ENCODE peak calls at places on chromosome X, in ten cellular contexts. One of them, this sample, is unnamed.

GRCh38 chrX:143336261-143336660 is 181.0 kb downstream of the SPANXN3 start:
- DNase-seq in suprapubic skin: no peak
- DNase-seq in body of pancreas: no peak
- DNase-seq in kidney: no peak
- DNase-seq in right cardiac atrium: no peak
- DNase-seq in endothelial cell of umbilical vein: no peak
- DNase-seq in SK-N-SH: no peak
- DNase-seq in GM23248: no peak
- DNase-seq in vagina: no peak
- DNase-seq in A549: no peak
- DNase-seq in this sample: no peak

GRCh38 chrX:103170216-103170615 is 44.7 kb upstream of the BEX4 start:
- DNase-seq in suprapubic skin: no peak
- DNase-seq in body of pancreas: no peak
- DNase-seq in kidney: no peak
- DNase-seq in right cardiac atrium: no peak
- DNase-seq in endothelial cell of umbilical vein: peak; percentile 9
- DNase-seq in SK-N-SH: no peak
- DNase-seq in GM23248: peak; percentile 45
- DNase-seq in vagina: no peak
- DNase-seq in A549: no peak
- DNase-seq in this sample: no peak

GRCh38 chrX:108397627-108398392 is 40.4 kb downstream of the COL4A6 start:
- DNase-seq in suprapubic skin: no peak
- DNase-seq in body of pancreas: no peak
- DNase-seq in kidney: no peak
- DNase-seq in right cardiac atrium: no peak
- DNase-seq in endothelial cell of umbilical vein: peak; percentile 38
- DNase-seq in SK-N-SH: no peak
- DNase-seq in GM23248: peak; percentile 80
- DNase-seq in vagina: no peak
- DNase-seq in A549: no peak
- DNase-seq in this sample: no peak

GRCh38 chrX:40006025-40007017 is 91.4 kb downstream of the BCOR start:
- DNase-seq in suprapubic skin: no peak
- DNase-seq in body of pancreas: peak; percentile 31
- DNase-seq in kidney: peak; percentile 83
- DNase-seq in right cardiac atrium: peak; percentile 88
- DNase-seq in endothelial cell of umbilical vein: no peak
- DNase-seq in SK-N-SH: peak; percentile 21
- DNase-seq in GM23248: peak; percentile 43
- DNase-seq in vagina: no peak
- DNase-seq in A549: no peak
- DNase-seq in this sample: peak; percentile 25

GRCh38 chrX:48927736-48928382 is 9.0 kb upstream of the PIM2 start:
- DNase-seq in suprapubic skin: no peak
- DNase-seq in body of pancreas: no peak
- DNase-seq in kidney: no peak
- DNase-seq in right cardiac atrium: no peak
- DNase-seq in endothelial cell of umbilical vein: no peak
- DNase-seq in SK-N-SH: no peak
- DNase-seq in GM23248: no peak
- DNase-seq in vagina: no peak
- DNase-seq in A549: no peak
- DNase-seq in this sample: no peak

GRCh38 chrX:146433771-146434170 is 375.8 kb upstream of the CXorf51B start:
- DNase-seq in suprapubic skin: no peak
- DNase-seq in body of pancreas: no peak
- DNase-seq in kidney: no peak
- DNase-seq in right cardiac atrium: no peak
- DNase-seq in endothelial cell of umbilical vein: no peak
- DNase-seq in SK-N-SH: no peak
- DNase-seq in GM23248: no peak
- DNase-seq in vagina: no peak
- DNase-seq in A549: no peak
- DNase-seq in this sample: no peak

GRCh38 chrX:115449742-115450141 is 111.2 kb upstream of the PLS3 start:
- DNase-seq in suprapubic skin: no peak
- DNase-seq in body of pancreas: peak; percentile 49
- DNase-seq in kidney: peak; percentile 78
- DNase-seq in right cardiac atrium: peak; percentile 82
- DNase-seq in endothelial cell of umbilical vein: peak; percentile 85
- DNase-seq in SK-N-SH: no peak
- DNase-seq in GM23248: no peak
- DNase-seq in vagina: no peak
- DNase-seq in A549: no peak
- DNase-seq in this sample: no peak

GRCh38 chrX:134520860-134521390 is 61.0 kb downstream of the HPRT1 start:
- DNase-seq in suprapubic skin: no peak
- DNase-seq in body of pancreas: peak; percentile 18
- DNase-seq in kidney: no peak
- DNase-seq in right cardiac atrium: no peak
- DNase-seq in endothelial cell of umbilical vein: peak; percentile 78
- DNase-seq in SK-N-SH: peak; percentile 61
- DNase-seq in GM23248: peak; percentile 65
- DNase-seq in vagina: no peak
- DNase-seq in A549: peak; percentile 50
- DNase-seq in this sample: no peak

GRCh38 chrX:122272011-122272410 is 912.1 kb upstream of the GRIA3 start:
- DNase-seq in suprapubic skin: no peak
- DNase-seq in body of pancreas: no peak
- DNase-seq in kidney: no peak
- DNase-seq in right cardiac atrium: no peak
- DNase-seq in endothelial cell of umbilical vein: no peak
- DNase-seq in SK-N-SH: peak; percentile 3
- DNase-seq in GM23248: no peak
- DNase-seq in vagina: no peak
- DNase-seq in A549: no peak
- DNase-seq in this sample: no peak

GRCh38 chrX:54134269-54134668 is 48.8 kb downstream of the FAM120C start:
- DNase-seq in suprapubic skin: no peak
- DNase-seq in body of pancreas: no peak
- DNase-seq in kidney: no peak
- DNase-seq in right cardiac atrium: no peak
- DNase-seq in endothelial cell of umbilical vein: no peak
- DNase-seq in SK-N-SH: no peak
- DNase-seq in GM23248: no peak
- DNase-seq in vagina: no peak
- DNase-seq in A549: no peak
- DNase-seq in this sample: no peak

GRCh38 chrX:53984895-53985294 is 59.4 kb downstream of the PHF8 start:
- DNase-seq in suprapubic skin: no peak
- DNase-seq in body of pancreas: no peak
- DNase-seq in kidney: peak; percentile 63
- DNase-seq in right cardiac atrium: no peak
- DNase-seq in endothelial cell of umbilical vein: no peak
- DNase-seq in SK-N-SH: no peak
- DNase-seq in GM23248: no peak
- DNase-seq in vagina: no peak
- DNase-seq in A549: no peak
- DNase-seq in this sample: no peak

GRCh38 chrX:14758029-14758491 is 114.8 kb downstream of the FANCB start:
- DNase-seq in suprapubic skin: no peak
- DNase-seq in body of pancreas: no peak
- DNase-seq in kidney: no peak
- DNase-seq in right cardiac atrium: no peak
- DNase-seq in endothelial cell of umbilical vein: no peak
- DNase-seq in SK-N-SH: no peak
- DNase-seq in GM23248: no peak
- DNase-seq in vagina: no peak
- DNase-seq in A549: no peak
- DNase-seq in this sample: no peak

GRCh38 chrX:44344194-44344593 is 722 bp upstream of the EFHC2 start:
- DNase-seq in suprapubic skin: no peak
- DNase-seq in body of pancreas: peak; percentile 12
- DNase-seq in kidney: peak; percentile 73
- DNase-seq in right cardiac atrium: peak; percentile 44
- DNase-seq in endothelial cell of umbilical vein: no peak
- DNase-seq in SK-N-SH: no peak
- DNase-seq in GM23248: no peak
- DNase-seq in vagina: no peak
- DNase-seq in A549: no peak
- DNase-seq in this sample: peak; percentile 44

GRCh38 chrX:115499112-115499805 is 61.7 kb upstream of the PLS3 start:
- DNase-seq in suprapubic skin: no peak
- DNase-seq in body of pancreas: no peak
- DNase-seq in kidney: no peak
- DNase-seq in right cardiac atrium: no peak
- DNase-seq in endothelial cell of umbilical vein: no peak
- DNase-seq in SK-N-SH: no peak
- DNase-seq in GM23248: no peak
- DNase-seq in vagina: no peak
- DNase-seq in A549: no peak
- DNase-seq in this sample: no peak

GRCh38 chrX:39974228-39974627 is 123.5 kb downstream of the BCOR start:
- DNase-seq in suprapubic skin: no peak
- DNase-seq in body of pancreas: no peak
- DNase-seq in kidney: no peak
- DNase-seq in right cardiac atrium: no peak
- DNase-seq in endothelial cell of umbilical vein: no peak
- DNase-seq in SK-N-SH: no peak
- DNase-seq in GM23248: no peak
- DNase-seq in vagina: no peak
- DNase-seq in A549: no peak
- DNase-seq in this sample: no peak

GRCh38 chrX:38903093-38903492 is 101.8 kb downstream of the MID1IP1 start:
- DNase-seq in suprapubic skin: no peak
- DNase-seq in body of pancreas: no peak
- DNase-seq in kidney: no peak
- DNase-seq in right cardiac atrium: no peak
- DNase-seq in endothelial cell of umbilical vein: no peak
- DNase-seq in SK-N-SH: no peak
- DNase-seq in GM23248: no peak
- DNase-seq in vagina: no peak
- DNase-seq in A549: no peak
- DNase-seq in this sample: no peak

GRCh38 chrX:18709833-18710232 is 2.4 kb downstream of the PPEF1 start:
- DNase-seq in suprapubic skin: no peak
- DNase-seq in body of pancreas: no peak
- DNase-seq in kidney: no peak
- DNase-seq in right cardiac atrium: no peak
- DNase-seq in endothelial cell of umbilical vein: no peak
- DNase-seq in SK-N-SH: no peak
- DNase-seq in GM23248: no peak
- DNase-seq in vagina: no peak
- DNase-seq in A549: no peak
- DNase-seq in this sample: no peak

GRCh38 chrX:129612396-129612795 is 42.4 kb downstream of the APLN start:
- DNase-seq in suprapubic skin: no peak
- DNase-seq in body of pancreas: no peak
- DNase-seq in kidney: no peak
- DNase-seq in right cardiac atrium: no peak
- DNase-seq in endothelial cell of umbilical vein: no peak
- DNase-seq in SK-N-SH: no peak
- DNase-seq in GM23248: no peak
- DNase-seq in vagina: no peak
- DNase-seq in A549: no peak
- DNase-seq in this sample: no peak
- H3K4me1 ChIP-seq in suprapubic skin: peaks cover under 1% of the 10 kb centered on the region
- H3K4me1 ChIP-seq in body of pancreas: no peaks in the 10 kb centered on the region
- H3K4me1 ChIP-seq in kidney: peaks cover under 1% of the 10 kb centered on the region
- H3K4me1 ChIP-seq in right cardiac atrium: peaks cover 2% of the 10 kb centered on the region
- H3K4me1 ChIP-seq in endothelial cell of umbilical vein: peaks cover 9% of the 10 kb centered on the region
- H3K4me1 ChIP-seq in SK-N-SH: no peaks in the 10 kb centered on the region
- H3K4me1 ChIP-seq in GM23248: no peaks in the 10 kb centered on the region
- H3K4me1 ChIP-seq in vagina: peaks cover 3% of the 10 kb centered on the region
- H3K4me1 ChIP-seq in A549: no peaks in the 10 kb centered on the region
- H3K4me1 ChIP-seq in this sample: no peaks in the 10 kb centered on the region

DNA sequence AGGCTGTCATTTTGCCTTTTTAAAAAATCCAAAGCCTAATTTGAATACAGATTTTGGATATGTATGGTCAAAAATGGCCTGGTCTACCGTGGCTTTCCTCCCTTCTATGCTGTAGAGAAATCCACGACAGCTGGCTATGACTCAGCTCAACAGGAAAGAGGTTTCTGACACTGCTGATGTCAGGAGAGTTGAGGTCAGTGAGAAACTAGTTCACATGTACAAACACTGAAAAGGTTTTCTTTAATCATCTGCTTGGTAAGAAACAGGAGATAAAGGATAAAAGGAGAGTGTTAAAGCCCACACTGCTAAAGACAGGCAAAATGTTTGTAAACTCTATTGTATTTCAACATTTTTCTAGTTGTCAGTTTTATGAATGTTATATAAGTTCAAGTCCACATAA is 113.9 kb downstream of the NYX start:
- DNase-seq in suprapubic skin: no peak
- DNase-seq in body of pancreas: peak; percentile 10
- DNase-seq in kidney: no peak
- DNase-seq in right cardiac atrium: no peak
- DNase-seq in endothelial cell of umbilical vein: peak; percentile 79
- DNase-seq in SK-N-SH: no peak
- DNase-seq in GM23248: peak; percentile 85
- DNase-seq in vagina: no peak
- DNase-seq in A549: peak; percentile 5
- DNase-seq in this sample: peak; percentile 16
- H3K27ac ChIP-seq in suprapubic skin: no peak overlapping the region
- H3K27ac ChIP-seq in body of pancreas: no peak overlapping the region
- H3K27ac ChIP-seq in kidney: no peak overlapping the region
- H3K27ac ChIP-seq in right cardiac atrium: no peak overlapping the region
- H3K27ac ChIP-seq in endothelial cell of umbilical vein: peak overlapping the region; percentile 62
- H3K27ac ChIP-seq in SK-N-SH: no peak overlapping the region
- H3K27ac ChIP-seq in GM23248: peak overlapping the region; percentile 78
- H3K27ac ChIP-seq in vagina: peak overlapping the region; percentile 51
- H3K27ac ChIP-seq in A549: peak overlapping the region; percentile 6
- H3K27ac ChIP-seq in this sample: no peak overlapping the region

GRCh38 chrX:150767045-150767395 is 73.8 kb downstream of the MTMR1 start:
- DNase-seq in suprapubic skin: no peak
- DNase-seq in body of pancreas: no peak
- DNase-seq in kidney: peak; percentile 64
- DNase-seq in right cardiac atrium: peak; percentile 72
- DNase-seq in endothelial cell of umbilical vein: no peak
- DNase-seq in SK-N-SH: no peak
- DNase-seq in GM23248: peak; percentile 31
- DNase-seq in vagina: peak; percentile 87
- DNase-seq in A549: no peak
- DNase-seq in this sample: no peak
- H3K4me3 ChIP-seq in suprapubic skin: no peak overlapping the region
- H3K4me3 ChIP-seq in body of pancreas: no peak overlapping the region
- H3K4me3 ChIP-seq in kidney: no peak overlapping the region
- H3K4me3 ChIP-seq in right cardiac atrium: no peak overlapping the region
- H3K4me3 ChIP-seq in endothelial cell of umbilical vein: no peak overlapping the region
- H3K4me3 ChIP-seq in SK-N-SH: no peak overlapping the region
- H3K4me3 ChIP-seq in GM23248: no peak overlapping the region
- H3K4me3 ChIP-seq in vagina: no peak overlapping the region
- H3K4me3 ChIP-seq in A549: no peak overlapping the region
- H3K4me3 ChIP-seq in this sample: no peak overlapping the region

GRCh38 chrX:6898371-6898770 is 249.1 kb upstream of the STS start:
- DNase-seq in suprapubic skin: no peak
- DNase-seq in body of pancreas: no peak
- DNase-seq in kidney: no peak
- DNase-seq in right cardiac atrium: no peak
- DNase-seq in endothelial cell of umbilical vein: no peak
- DNase-seq in SK-N-SH: no peak
- DNase-seq in GM23248: no peak
- DNase-seq in vagina: no peak
- DNase-seq in A549: no peak
- DNase-seq in this sample: no peak

GRCh38 chrX:6909396-6909795 is 238.1 kb upstream of the STS start:
- DNase-seq in suprapubic skin: no peak
- DNase-seq in body of pancreas: no peak
- DNase-seq in kidney: no peak
- DNase-seq in right cardiac atrium: no peak
- DNase-seq in endothelial cell of umbilical vein: no peak
- DNase-seq in SK-N-SH: no peak
- DNase-seq in GM23248: no peak
- DNase-seq in vagina: no peak
- DNase-seq in A549: no peak
- DNase-seq in this sample: no peak

GRCh38 chrX:6904178-6904577 is 243.3 kb upstream of the STS start:
- DNase-seq in suprapubic skin: no peak
- DNase-seq in body of pancreas: no peak
- DNase-seq in kidney: no peak
- DNase-seq in right cardiac atrium: no peak
- DNase-seq in endothelial cell of umbilical vein: no peak
- DNase-seq in SK-N-SH: no peak
- DNase-seq in GM23248: no peak
- DNase-seq in vagina: no peak
- DNase-seq in A549: no peak
- DNase-seq in this sample: no peak
- H3K4me1 ChIP-seq in suprapubic skin: no peaks in the 10 kb centered on the region
- H3K4me1 ChIP-seq in body of pancreas: no peaks in the 10 kb centered on the region
- H3K4me1 ChIP-seq in kidney: no peaks in the 10 kb centered on the region
- H3K4me1 ChIP-seq in right cardiac atrium: no peaks in the 10 kb centered on the region
- H3K4me1 ChIP-seq in endothelial cell of umbilical vein: no peaks in the 10 kb centered on the region
- H3K4me1 ChIP-seq in SK-N-SH: no peaks in the 10 kb centered on the region
- H3K4me1 ChIP-seq in GM23248: no peaks in the 10 kb centered on the region
- H3K4me1 ChIP-seq in vagina: no peaks in the 10 kb centered on the region
- H3K4me1 ChIP-seq in A549: no peaks in the 10 kb centered on the region
- H3K4me1 ChIP-seq in this sample: no peaks in the 10 kb centered on the region